ENCODE peak calls at places on chromosome 7, in six cellular contexts. Y, K, E, P, F and G are unnamed samples.

GRCh38 chr7:128135275-128136214 is 104.3 kb upstream of the LRRC4 start:
- DNase-seq in F (peak), P (no peak), Y (peak), E (peak), K (peak), G (peak)

GRCh38 chr7:95859434-95859833 is 87.1 kb downstream of the DYNC1I1 start:
- DNase-seq in K (peak), E (peak), F (no peak), P (no peak), Y (no peak), G (no peak)

GRCh38 chr7:111068618-111069017 is 22.3 kb upstream of the LRRN3 start:
- DNase-seq in K (no peak), Y (no peak), E (no peak), P (no peak), F (no peak), G (no peak)

GRCh38 chr7:129514683-129515082 is 12.4 kb downstream of the SMKR1 start:
- DNase-seq in K (no peak), F (no peak), E (no peak), P (no peak), Y (no peak), G (no peak)

GRCh38 chr7:96614154-96614867 is 95.3 kb downstream of the SEM1 start:
- DNase-seq in F (no peak), P (no peak), Y (no peak), K (no peak), E (no peak), G (no peak)

GRCh38 chr7:1298938-1299885 is 66.5 kb downstream of the UNCX start:
- DNase-seq in P (no peak), F (peak), K (no peak), Y (no peak), E (no peak), G (no peak)

GRCh38 chr7:151800391-151800790 is 76.5 kb downstream of the PRKAG2 start:
- DNase-seq in F (no peak), P (no peak), K (no peak), E (no peak), Y (no peak), G (no peak)

GRCh38 chr7:38630720-38631673 is at the start of gene AMPH:
- DNase-seq in E (peak), Y (peak), F (no peak), K (peak), P (no peak), G (no peak)

GRCh38 chr7:40979296-40979695 is 723.6 kb downstream of the INHBA start:
- DNase-seq in E (no peak), K (no peak), Y (no peak), P (no peak), F (no peak), G (no peak)

GRCh38 chr7:95545007-95545615 is 51.2 kb downstream of the PDK4 start:
- DNase-seq in P (no peak), Y (no peak), E (peak), F (peak), K (peak), G (no peak)

GRCh38 chr7:142703655-142704310 is 45.5 kb upstream of the PRSS1 start:
- DNase-seq in F (no peak), K (no peak), P (no peak), Y (no peak), E (no peak), G (no peak)

GRCh38 chr7:25386311-25386744 is 158.0 kb upstream of the NPVF start:
- DNase-seq in K (no peak), P (no peak), E (no peak), F (no peak), Y (no peak), G (no peak)